ENCODE peak calls at places on chromosomes 3 and 15, in seven cellular contexts. Z, C, K, M, W, S and N are unnamed samples.

GRCh38 chr3:159443266-159443665 is 545.4 kb upstream of the IL12A start:
- DNase-seq in M (no peak), S (no peak), Z (no peak), W (no peak), C (no peak), K (no peak), N (no peak)

GRCh38 chr3:37864904-37865303 is 3.2 kb downstream of the CTDSPL start:
- DNase-seq in S (no peak), C (no peak), K (no peak), M (peak), W (no peak), Z (no peak), N (no peak)

GRCh38 chr3:190121061-190121765 is 516 bp upstream of the P3H2 start:
- DNase-seq in Z (peak), M (no peak), W (no peak), S (no peak), K (no peak), C (no peak), N (no peak)

GRCh38 chr3:112373476-112373875 is 40.5 kb downstream of the CD200 start:
- DNase-seq in S (no peak), M (no peak), C (no peak), Z (no peak), W (no peak), K (no peak), N (no peak)

GRCh38 chr3:119236756-119237155 is 3.9 kb downstream of the B4GALT4 start:
- DNase-seq in C (no peak), M (no peak), W (no peak), Z (no peak), K (no peak), S (no peak), N (no peak)

GRCh38 chr3:21170964-21171363 is 580.0 kb downstream of the ZNF385D start:
- DNase-seq in Z (peak), M (no peak), K (no peak), W (no peak), C (no peak), S (no peak), N (peak)

GRCh38 chr3:106728315-106728821 is 648.9 kb upstream of the CCDC54 start:
- DNase-seq in W (no peak), C (no peak), K (no peak), M (peak), S (no peak), Z (peak), N (no peak)

GRCh38 chr15:41838400-41838897 is at the start of gene PLA2G4B:
- DNase-seq in Z (no peak), S (no peak), M (no peak), C (peak), W (peak), K (peak), N (no peak)

GRCh38 chr3:149197669-149198068 is 24.0 kb downstream of the CP start:
- DNase-seq in K (no peak), W (no peak), C (no peak), S (no peak), Z (no peak), M (no peak), N (no peak)

GRCh38 chr15:30940359-30940758 is 36.6 kb downstream of the FAN1 start:
- DNase-seq in M (no peak), K (no peak), C (no peak), W (no peak), S (no peak), Z (no peak), N (no peak)

GRCh38 chr3:134456121-134456520 is 29.7 kb downstream of the ANAPC13 start:
- DNase-seq in W (no peak), Z (no peak), C (no peak), K (no peak), S (no peak), M (no peak), N (no peak)

GRCh38 chr15:66766282-66767228 is 64.5 kb downstream of the SMAD6 start:
- DNase-seq in W (no peak), K (peak), M (no peak), S (no peak), C (no peak), Z (no peak), N (no peak)

GRCh38 chr3:188174309-188175044 is 20.5 kb downstream of the LPP start:
- DNase-seq in C (no peak), S (no peak), K (no peak), M (no peak), Z (no peak), W (no peak), N (no peak)

GRCh38 chr15:29959384-29960137 is 123.2 kb upstream of the GOLGA8J start:
- DNase-seq in K (no peak), W (no peak), S (no peak), C (no peak), M (no peak), Z (no peak), N (no peak)

GRCh38 chr3:32896143-32896542 is 55.3 kb upstream of the CCR4 start:
- DNase-seq in K (no peak), Z (no peak), M (no peak), W (no peak), S (no peak), C (no peak), N (no peak)

GRCh38 chr15:60212536-60212935 is 185.2 kb downstream of the ANXA2 start:
- DNase-seq in W (no peak), K (no peak), S (no peak), M (peak), Z (no peak), C (no peak), N (no peak)

GRCh38 chr15:34239151-34239761 is 14.4 kb downstream of the EMC4 start:
- DNase-seq in K (no peak), Z (peak), W (no peak), C (no peak), S (no peak), M (no peak), N (no peak)

GRCh38 chr3:184456476-184456875 is 76.6 kb downstream of the CHRD start:
- DNase-seq in K (peak), S (peak), M (no peak), W (no peak), C (peak), Z (no peak), N (no peak)

GRCh38 chr3:62521464-62522105 is 148.2 kb upstream of the FEZF2 start:
- DNase-seq in W (no peak), M (no peak), Z (no peak), K (no peak), C (no peak), S (no peak), N (no peak)

GRCh38 chr15:25089577-25089976 is 134.8 kb downstream of the SNRPN start:
- DNase-seq in Z (no peak), M (no peak), C (no peak), W (no peak), K (no peak), S (peak), N (no peak)

GRCh38 chr3:175426805-175427204 is 567.7 kb downstream of the NAALADL2 start:
- DNase-seq in K (no peak), M (no peak), Z (no peak), S (no peak), C (no peak), W (no peak), N (no peak)

GRCh38 chr3:152073267-152073666 is 195.5 kb upstream of the MBNL1 start:
- DNase-seq in Z (no peak), S (no peak), K (no peak), W (no peak), C (no peak), M (peak), N (no peak)

GRCh38 chr15:58201536-58201935 is 63.4 kb downstream of the AQP9 start:
- DNase-seq in M (peak), C (no peak), K (no peak), Z (no peak), W (no peak), S (no peak), N (no peak)

GRCh38 chr3:49804141-49805041 is 1.3 kb downstream of the INKA1 start:
- DNase-seq in Z (no peak), W (peak), C (no peak), M (no peak), S (no peak), K (no peak), N (peak)

GRCh38 chr3:76026379-76026778 is 241.0 kb upstream of the ZNF717 start:
- DNase-seq in Z (no peak), K (no peak), M (no peak), S (no peak), C (no peak), W (no peak), N (no peak)

GRCh38 chr3:152272771-152273242 is 4.1 kb downstream of the MBNL1 start:
- DNase-seq in K (no peak), M (no peak), S (no peak), C (no peak), W (no peak), Z (peak), N (no peak)

GRCh38 chr3:108441081-108441507 is 69.3 kb downstream of the MYH15 start:
- DNase-seq in K (no peak), W (no peak), C (no peak), Z (no peak), M (peak), S (no peak), N (peak)

GRCh38 chr3:102354818-102355515 is 79.8 kb upstream of the ZPLD1 start:
- DNase-seq in M (peak), K (no peak), Z (peak), C (no peak), W (no peak), S (no peak), N (no peak)

GRCh38 chr3:105238367-105238766 is 128.3 kb upstream of the ALCAM start:
- DNase-seq in W (no peak), Z (no peak), K (no peak), C (no peak), S (no peak), M (no peak), N (no peak)

GRCh38 chr3:179151474-179151873 is 3.3 kb downstream of the PIK3CA start:
- DNase-seq in K (no peak), W (no peak), S (no peak), M (no peak), Z (no peak), C (no peak), N (no peak)

GRCh38 chr3:16884748-16885587 is at the start of gene PLCL2:
- DNase-seq in C (peak), K (peak), M (peak), S (peak), Z (no peak), W (peak), N (peak)

GRCh38 chr3:149898771-149899170 is 71.9 kb downstream of the PFN2 start:
- DNase-seq in S (no peak), K (no peak), C (no peak), M (no peak), W (no peak), Z (no peak), N (no peak)

GRCh38 chr3:10883478-10884234 is 67.6 kb downstream of the SLC6A11 start:
- DNase-seq in W (no peak), Z (no peak), C (no peak), S (no peak), M (peak), K (no peak), N (peak)

GRCh38 chr15:36903922-36904479 is 196.3 kb downstream of the MEIS2 start:
- DNase-seq in Z (no peak), W (no peak), M (no peak), S (no peak), K (no peak), C (peak), N (no peak)

GRCh38 chr3:90092994-90093393 is 985.6 kb downstream of the EPHA3 start:
- DNase-seq in K (no peak), M (peak), C (no peak), S (no peak), Z (no peak), W (no peak), N (no peak)

GRCh38 chr15:95292790-95293450 is 1037.6 kb upstream of the NR2F2 start:
- DNase-seq in C (no peak), M (no peak), K (no peak), W (no peak), Z (no peak), S (no peak), N (peak)

GRCh38 chr3:168671091-168671490 is 575.4 kb upstream of the GOLIM4 start:
- DNase-seq in C (no peak), W (no peak), K (no peak), S (no peak), M (peak), Z (no peak), N (no peak)

GRCh38 chr15:32718822-32719716 is 1.3 kb downstream of the GREM1 start:
- DNase-seq in S (no peak), C (no peak), M (no peak), Z (no peak), W (no peak), K (no peak), N (peak)

GRCh38 chr3:38578081-38578475 is 71.4 kb downstream of the SCN5A start:
- DNase-seq in S (peak), K (no peak), Z (no peak), C (no peak), M (no peak), W (no peak), N (no peak)

GRCh38 chr15:101081900-101082299 is 162.7 kb downstream of the LRRK1 start:
- DNase-seq in Z (no peak), S (no peak), C (no peak), K (no peak), W (no peak), M (no peak), N (no peak)

GRCh38 chr15:101083336-101084045 is 164.3 kb downstream of the LRRK1 start:
- DNase-seq in C (no peak), K (no peak), Z (no peak), W (no peak), M (no peak), S (no peak), N (no peak)

GRCh38 chr15:101078669-101079323 is 159.6 kb downstream of the LRRK1 start:
- DNase-seq in C (no peak), Z (no peak), M (no peak), W (no peak), K (no peak), S (no peak), N (no peak)
- TF ChIP-seq CTCF in C (no peak), Z (no peak), M (no peak), W (no peak), K (no peak), S (no peak), N (no peak)

GRCh38 chr15:38768970-38769369 is 204.4 kb upstream of the RASGRP1 start:
- DNase-seq in K (no peak), Z (peak), W (peak), S (no peak), C (no peak), M (no peak), N (peak)
- TF ChIP-seq CTCF in K (peak), Z (peak), W (no peak), S (no peak), C (no peak), M (peak), N (peak)

GRCh38 chr3:69786854-69787253 is 47.6 kb downstream of the MITF start:
- DNase-seq in Z (no peak), C (no peak), W (no peak), M (no peak), K (no peak), S (no peak), N (no peak)

GRCh38 chr3:69787436-69788168 is 48.3 kb downstream of the MITF start:
- DNase-seq in C (no peak), S (no peak), K (no peak), W (no peak), Z (no peak), M (no peak), N (no peak)

GRCh38 chr3:69791111-69791510 is 51.8 kb downstream of the MITF start:
- DNase-seq in W (peak), K (peak), S (peak), M (no peak), Z (no peak), C (peak), N (no peak)

GRCh38 chr3:69791919-69792399 is 52.7 kb downstream of the MITF start:
- DNase-seq in K (no peak), W (no peak), Z (no peak), M (no peak), C (no peak), S (no peak), N (no peak)
- TF ChIP-seq CTCF in K (peak), W (peak), Z (peak), M (no peak), C (peak), S (no peak), N (peak)

GRCh38 chr3:8501388-8502131 is at the start of gene LMCD1:
- DNase-seq in S (peak), W (peak), K (peak), C (peak), M (peak), Z (no peak), N (peak)
- TF ChIP-seq CTCF in S (no peak), W (peak), K (peak), C (no peak), M (no peak), Z (no peak), N (no peak)

GRCh38 chr15:86685263-86685662 is 605.6 kb downstream of the AGBL1 start:
- DNase-seq in K (no peak), C (no peak), S (no peak), Z (no peak), M (no peak), W (no peak), N (no peak)

GRCh38 chr15:86690566-86690965 is 610.9 kb downstream of the AGBL1 start:
- DNase-seq in K (no peak), W (no peak), M (no peak), Z (no peak), S (no peak), C (no peak), N (no peak)

DNA sequence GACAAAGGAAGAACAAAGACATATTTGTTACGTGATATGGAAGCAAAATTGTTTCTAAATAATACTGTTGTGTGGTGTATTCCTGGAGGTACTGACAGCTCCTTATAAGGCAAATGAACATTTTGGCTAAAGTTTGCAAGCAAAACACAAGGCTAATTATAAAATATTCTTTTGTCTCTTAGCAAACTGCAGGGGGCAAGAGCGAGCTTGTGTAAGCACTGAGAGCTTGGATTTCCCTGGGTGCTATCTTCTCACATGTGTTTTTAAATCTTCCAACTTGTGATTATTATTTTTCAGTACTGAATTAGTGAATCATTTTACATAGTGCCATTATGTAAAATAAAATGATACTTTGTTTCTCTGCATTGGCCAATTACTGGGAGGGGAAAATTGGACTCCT is 611.4 kb downstream of the AGBL1 start:
- DNase-seq in K (no peak), Z (no peak), C (no peak), W (no peak), S (no peak), M (no peak), N (no peak)
- TF ChIP-seq CTCF in K (no peak), Z (no peak), C (no peak), W (peak), S (no peak), M (no peak), N (peak)

GRCh38 chr15:53226559-53226958 is 436.4 kb upstream of the ONECUT1 start:
- DNase-seq in C (no peak), M (no peak), S (no peak), W (no peak), K (no peak), Z (no peak), N (no peak)
- TF ChIP-seq CTCF in C (no peak), M (no peak), S (no peak), W (no peak), K (no peak), Z (no peak), N (no peak)

GRCh38 chr3:52270252-52270754 is 8.1 kb downstream of the WDR82 start:
- DNase-seq in C (no peak), S (peak), K (no peak), W (no peak), M (peak), Z (no peak), N (no peak)

GRCh38 chr3:52262447-52262846 is 16.0 kb downstream of the WDR82 start:
- DNase-seq in Z (no peak), K (no peak), W (no peak), M (no peak), C (no peak), S (no peak), N (no peak)

GRCh38 chr3:52259448-52259847 is 13.9 kb downstream of the PPM1M start:
- DNase-seq in C (no peak), K (no peak), W (no peak), M (no peak), Z (no peak), S (no peak), N (no peak)

GRCh38 chr3:52268036-52268435 is 10.4 kb downstream of the WDR82 start:
- DNase-seq in W (no peak), C (no peak), K (no peak), Z (no peak), M (no peak), S (no peak), N (no peak)

GRCh38 chr3:52265387-52265786 is 13.1 kb downstream of the WDR82 start:
- DNase-seq in Z (no peak), W (no peak), K (no peak), C (no peak), M (no peak), S (no peak), N (no peak)
- TF ChIP-seq CTCF in Z (no peak), W (no peak), K (no peak), C (no peak), M (no peak), S (no peak), N (no peak)

GRCh38 chr15:76928231-76928630 is 3.3 kb upstream of the RCN2 start:
- DNase-seq in M (no peak), C (no peak), Z (no peak), S (no peak), W (no peak), K (no peak), N (no peak)

GRCh38 chr15:76930831-76931396 is 635 bp upstream of the RCN2 start:
- DNase-seq in M (no peak), W (no peak), S (no peak), C (no peak), K (no peak), Z (no peak), N (no peak)

GRCh38 chr15:76929011-76929760 is 2.4 kb upstream of the RCN2 start:
- DNase-seq in W (no peak), S (no peak), C (no peak), M (no peak), K (no peak), Z (no peak), N (no peak)

GRCh38 chr15:76932090-76932966 is 779 bp downstream of the RCN2 start:
- DNase-seq in M (peak), W (no peak), C (no peak), Z (no peak), K (no peak), S (no peak), N (no peak)

GRCh38 chr15:76931397-76932089 is at the start of gene RCN2:
- DNase-seq in S (peak), W (peak), C (peak), M (peak), Z (peak), K (peak), N (peak)
- TF ChIP-seq CTCF in S (no peak), W (peak), C (no peak), M (no peak), Z (no peak), K (no peak), N (no peak)

GRCh38 chr3:66101901-66102300 is 63.2 kb upstream of the MAGI1 start:
- DNase-seq in K (no peak), C (no peak), W (no peak), Z (no peak), M (no peak), S (no peak), N (no peak)
- TF ChIP-seq CTCF in K (no peak), C (no peak), W (no peak), Z (no peak), M (no peak), S (no peak), N (no peak)